ENCODE peak calls at places on chromosome X, in five cellular contexts. I, F, X, V and J are unnamed samples.

GRCh38 chrX:116318672-116319071 is 117.7 kb upstream of the SLC6A14 start:
- DNase-seq in I (no peak), F (no peak), V (no peak), X (no peak), J (no peak)

GRCh38 chrX:17812763-17813162 is 48.3 kb downstream of the RAI2 start:
- DNase-seq in F (no peak), V (no peak), I (no peak), X (no peak), J (no peak)

GRCh38 chrX:80430826-80431501 is 10.7 kb downstream of the TENT5D start:
- DNase-seq in V (no peak), X (peak; percentile 9), I (no peak), F (no peak), J (no peak)

GRCh38 chrX:105651052-105651451 is 171.3 kb upstream of the NRK start:
- DNase-seq in X (no peak), F (no peak), V (no peak), I (no peak), J (no peak)

GRCh38 chrX:22542641-22543040 is 269.9 kb downstream of the CBLL2 start:
- DNase-seq in F (no peak), V (no peak), I (no peak), X (no peak), J (no peak)

GRCh38 chrX:153687121-153688039 is at the start of gene SLC6A8:
- DNase-seq in I (peak; percentile 91), V (peak; percentile 27), X (no peak), F (no peak), J (no peak)

GRCh38 chrX:12989456-12989855 is 14.5 kb downstream of the TMSB4X start:
- DNase-seq in I (no peak), X (no peak), F (no peak), V (no peak), J (no peak)

GRCh38 chrX:69060631-69061408 is 104.4 kb downstream of the PJA1 start:
- DNase-seq in F (peak; percentile 34), I (no peak), X (no peak), V (peak; percentile 3), J (no peak)

GRCh38 chrX:85897376-85898110 is 149.8 kb downstream of the CHM start:
- DNase-seq in F (no peak), I (no peak), X (no peak), V (no peak), J (no peak)

GRCh38 chrX:853304-853703 is 222.7 kb downstream of the SHOX start:
- DNase-seq in F (no peak), V (no peak), X (no peak), I (no peak), J (no peak)

GRCh38 chrX:70133303-70134115 is at the start of gene IGBP1:
- DNase-seq in F (peak; percentile 87), V (peak; percentile 77), I (peak; percentile 89), X (peak; percentile 87), J (peak; percentile 62)

GRCh38 chrX:73127700-73128241 is 48.5 kb upstream of the PABPC1L2A start:
- DNase-seq in I (no peak), X (no peak), V (no peak), F (no peak), J (no peak)

GRCh38 chrX:143994206-143994605 is 110.3 kb downstream of the UBE2NL start:
- DNase-seq in I (no peak), V (no peak), X (no peak), F (no peak), J (no peak)

GRCh38 chrX:20274121-20274520 is 7.4 kb upstream of the RPS6KA3 start:
- DNase-seq in X (no peak), I (no peak), F (no peak), V (no peak), J (no peak)

GRCh38 chrX:68186552-68187262 is 246.6 kb downstream of the OPHN1 start:
- DNase-seq in I (no peak), F (no peak), X (peak; percentile 2), V (no peak), J (no peak)

GRCh38 chrX:66676413-66676812 is 37.5 kb upstream of the EDA2R start:
- DNase-seq in I (no peak), X (no peak), F (no peak), V (no peak), J (no peak)

GRCh38 chrX:44244008-44244407 is 99.5 kb downstream of the EFHC2 start:
- DNase-seq in I (no peak), V (peak; percentile 12), F (no peak), X (peak; percentile 15), J (peak; percentile 20)

GRCh38 chrX:19085975-19086772 is 36.1 kb downstream of the ADGRG2 start:
- DNase-seq in F (no peak), V (no peak), I (no peak), X (peak; percentile 87), J (no peak)

GRCh38 chrX:43644124-43644701 is 11.9 kb upstream of the MAOA start:
- DNase-seq in X (no peak), V (no peak), F (no peak), I (no peak), J (no peak)

GRCh38 chrX:148417934-148418333 is 82.5 kb upstream of the AFF2 start:
- DNase-seq in V (no peak), F (no peak), X (no peak), I (no peak), J (no peak)

GRCh38 chrX:107008034-107008433 is 8.0 kb upstream of the MORC4 start:
- DNase-seq in F (no peak), I (no peak), X (no peak), V (no peak), J (no peak)

GRCh38 chrX:989959-990510 is 222.4 kb downstream of the CRLF2 start:
- DNase-seq in V (peak; percentile 78), F (peak; percentile 87), X (peak; percentile 97), I (peak; percentile 96), J (peak; percentile 35)

GRCh38 chrX:35098419-35098818 is 155.8 kb downstream of the FAM47B start:
- DNase-seq in V (no peak), F (no peak), X (no peak), I (no peak), J (no peak)
- TF ChIP-seq CTCF in V (no peak), F (no peak), X (no peak), I (no peak), J (no peak)

DNA sequence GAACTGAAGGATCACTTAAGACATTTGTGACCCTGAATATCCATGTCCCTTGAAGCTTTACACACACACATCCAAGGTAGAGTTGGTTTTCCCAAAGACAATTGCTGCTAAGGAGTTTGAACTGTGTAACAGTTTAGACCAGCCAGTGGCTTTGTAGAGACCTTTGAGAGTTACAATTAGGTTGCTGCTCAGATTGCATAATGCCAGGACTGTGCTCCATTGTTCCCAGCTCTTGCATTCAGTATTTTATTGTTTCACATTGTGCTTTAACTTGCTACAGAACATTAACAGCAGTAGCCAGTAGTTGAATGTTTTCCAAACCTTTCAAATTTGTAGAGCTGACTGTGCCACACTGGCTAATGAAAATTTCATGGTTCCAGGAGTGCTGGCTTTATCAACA is 54.3 kb upstream of the AP1S2 start:
- DNase-seq in X (no peak), F (no peak), V (no peak), I (no peak), J (no peak)
- TF ChIP-seq POLR2AphosphoS5 in X (no peak), F (no peak), V (no peak), I (no peak), J (no peak)

GRCh38 chrX:53714580-53715335 is 28.2 kb upstream of the HUWE1 start:
- DNase-seq in X (peak; percentile 64), I (no peak), F (no peak), V (peak; percentile 4), J (no peak)
- TF ChIP-seq CTCF in X (no peak), I (no peak), F (no peak), V (no peak), J (no peak)

DNA sequence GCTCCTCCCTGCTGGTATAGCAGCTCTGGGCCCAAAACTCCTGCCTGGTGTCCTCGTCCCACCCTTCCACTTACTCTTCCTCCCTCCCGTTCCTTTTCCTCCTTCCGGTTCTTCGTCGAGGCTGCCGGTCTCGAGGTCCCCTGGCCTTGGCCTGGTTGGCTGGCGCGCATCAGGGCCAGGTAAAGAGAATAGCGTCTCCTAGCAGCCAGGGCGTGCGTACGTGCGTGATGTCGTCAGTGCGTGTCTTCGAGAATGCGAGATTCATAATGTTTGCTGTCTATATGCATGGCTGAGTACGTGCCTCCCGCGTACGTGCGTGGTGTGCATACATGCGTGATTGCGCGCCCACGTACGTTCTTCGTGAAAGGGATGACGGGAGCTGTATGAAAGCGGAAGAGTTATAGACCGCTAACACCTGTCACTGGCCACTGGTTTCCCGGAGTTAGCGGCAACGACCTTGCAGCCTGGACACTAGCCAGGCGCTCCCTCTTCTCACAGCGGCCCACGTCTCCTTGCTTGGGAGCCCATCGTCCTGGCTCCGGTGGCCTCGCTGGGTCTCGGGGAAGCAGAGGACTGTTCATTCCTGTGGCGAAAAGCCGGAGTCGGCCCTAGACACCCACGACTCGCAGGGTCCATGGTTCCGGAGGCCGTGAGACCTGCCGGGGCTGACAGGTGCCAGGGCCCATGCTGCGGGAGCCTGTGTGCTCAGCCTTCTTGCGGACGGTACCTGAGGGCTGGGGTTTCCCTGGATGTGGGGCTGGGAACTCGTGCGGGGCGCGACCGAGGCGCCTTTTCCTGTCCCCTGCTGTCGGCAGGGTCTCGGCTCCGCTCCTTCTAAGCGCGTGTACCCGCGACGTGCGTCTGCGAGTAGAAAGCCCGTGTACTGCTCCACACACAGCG is at the start of gene EOLA1:
- DNase-seq in I (peak; percentile 94), X (peak; percentile 94), V (peak; percentile 90), F (peak; percentile 93), J (peak; percentile 93)
- TF ChIP-seq POLR2AphosphoS5 in I (peak; percentile 64), X (peak; percentile 62), V (peak; percentile 48), F (no peak), J (peak; percentile 50)

GRCh38 chrX:98068210-98068609 is 1184.5 kb downstream of the RPA4 start:
- DNase-seq in I (no peak), X (no peak), F (no peak), V (no peak), J (no peak)
- TF ChIP-seq CTCF in I (no peak), X (no peak), F (no peak), V (no peak), J (no peak)

GRCh38 chrX:38847206-38847902 is 46.1 kb downstream of the MID1IP1 start:
- DNase-seq in V (no peak), I (no peak), X (no peak), F (no peak), J (no peak)

GRCh38 chrX:38847903-38848230 is 46.6 kb downstream of the MID1IP1 start:
- DNase-seq in F (no peak), V (no peak), I (no peak), X (no peak), J (no peak)

GRCh38 chrX:38854305-38854704 is 53.0 kb downstream of the MID1IP1 start:
- DNase-seq in V (no peak), X (no peak), I (no peak), F (no peak), J (no peak)

GRCh38 chrX:38845426-38845825 is 44.2 kb downstream of the MID1IP1 start:
- DNase-seq in X (no peak), V (no peak), F (no peak), I (no peak), J (no peak)

DNA sequence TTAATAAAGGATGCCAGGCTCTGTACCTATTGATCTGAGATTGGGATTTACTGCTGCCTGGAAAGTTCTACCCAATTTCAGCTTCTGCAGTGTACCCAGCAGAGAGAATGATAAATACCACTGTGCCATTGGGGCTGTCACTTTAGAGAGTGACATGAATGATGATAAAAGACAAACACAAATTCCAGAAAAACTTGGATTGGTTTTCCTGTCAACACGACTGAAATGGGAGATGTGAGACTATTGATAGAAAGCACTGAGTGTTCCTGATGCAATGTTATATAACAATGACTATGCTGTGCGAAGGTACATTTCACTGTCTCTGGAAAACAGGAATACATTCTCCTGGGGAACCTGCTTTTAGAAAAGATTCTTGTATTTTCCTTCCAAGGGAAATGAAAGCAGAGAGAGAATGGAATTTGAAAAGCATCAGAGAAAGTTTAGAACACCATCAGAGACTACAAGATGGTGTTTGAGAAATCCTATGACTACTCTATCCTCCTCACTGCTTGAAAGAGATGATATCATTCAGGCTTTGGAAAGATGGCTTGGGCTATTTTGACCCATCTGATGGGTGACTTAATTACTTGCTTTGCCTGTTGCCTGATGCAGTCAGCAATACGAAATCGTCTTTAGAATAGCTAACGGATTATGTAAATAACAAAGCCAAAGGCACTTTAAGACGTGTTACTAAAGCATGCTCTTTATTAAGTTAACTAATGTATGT is 49.7 kb downstream of the MID1IP1 start:
- DNase-seq in X (no peak), V (no peak), I (no peak), F (no peak), J (no peak)
- TF ChIP-seq POLR2AphosphoS5 in X (no peak), V (no peak), I (no peak), F (no peak), J (no peak)